ENCODE peak calls at places on chromosome 13, in four cellular contexts. One of them, this sample, is unnamed.

GRCh38 chr13:44697058-44697457 is 120.9 kb upstream of the TSC22D1 start:
- DNase-seq in GM23248: no peak
- DNase-seq in MM.1S: no peak
- DNase-seq in HCT116: no peak
- DNase-seq in this sample: no peak

GRCh38 chr13:33550885-33551284 is 265.3 kb upstream of the STARD13 start:
- DNase-seq in HCT116: no peak
- DNase-seq in MM.1S: no peak
- DNase-seq in GM23248: no peak
- DNase-seq in this sample: no peak

GRCh38 chr13:46804391-46804815 is 7.4 kb upstream of the ESD start:
- DNase-seq in HCT116: peak; percentile 64
- DNase-seq in MM.1S: no peak
- DNase-seq in GM23248: peak; percentile 94
- DNase-seq in this sample: peak; percentile 97

GRCh38 chr13:109369357-109370052 is 416.9 kb downstream of the IRS2 start:
- DNase-seq in HCT116: no peak
- DNase-seq in MM.1S: no peak
- DNase-seq in GM23248: no peak
- DNase-seq in this sample: no peak

GRCh38 chr13:106640515-106640914 is 72.6 kb upstream of the ARGLU1 start:
- DNase-seq in GM23248: no peak
- DNase-seq in MM.1S: no peak
- DNase-seq in HCT116: no peak
- DNase-seq in this sample: no peak

GRCh38 chr13:46315491-46316075 is 71.5 kb downstream of the RUBCNL start:
- DNase-seq in MM.1S: no peak
- DNase-seq in HCT116: no peak
- DNase-seq in GM23248: no peak
- DNase-seq in this sample: no peak

GRCh38 chr13:28495586-28496564 is 947 bp upstream of the FLT1 start:
- DNase-seq in HCT116: no peak
- DNase-seq in GM23248: peak; percentile 17
- DNase-seq in MM.1S: no peak
- DNase-seq in this sample: no peak

GRCh38 chr13:51286135-51287002 is 53.1 kb upstream of the SERPINE3 start:
- DNase-seq in MM.1S: peak; percentile 52
- DNase-seq in HCT116: peak; percentile 36
- DNase-seq in GM23248: peak; percentile 81
- DNase-seq in this sample: peak; percentile 43

GRCh38 chr13:44078806-44079378 is 199.2 kb downstream of the LACC1 start:
- DNase-seq in MM.1S: no peak
- DNase-seq in HCT116: no peak
- DNase-seq in GM23248: no peak
- DNase-seq in this sample: no peak

GRCh38 chr13:43787518-43787891 is 733 bp upstream of the ENOX1 start:
- DNase-seq in HCT116: no peak
- DNase-seq in MM.1S: no peak
- DNase-seq in GM23248: peak; percentile 9
- DNase-seq in this sample: no peak

GRCh38 chr13:90084684-90085290 is 1262.7 kb upstream of the MIR17HG start:
- DNase-seq in GM23248: peak; percentile 71
- DNase-seq in MM.1S: no peak
- DNase-seq in HCT116: no peak
- DNase-seq in this sample: no peak

GRCh38 chr13:108154421-108154858 is 60.9 kb downstream of the LIG4 start:
- DNase-seq in MM.1S: no peak
- DNase-seq in HCT116: no peak
- DNase-seq in GM23248: no peak
- DNase-seq in this sample: no peak

GRCh38 chr13:93227280-93227905 is 786 bp downstream of the GPC6 start:
- DNase-seq in HCT116: no peak
- DNase-seq in GM23248: peak; percentile 72
- DNase-seq in MM.1S: peak; percentile 28
- DNase-seq in this sample: peak; percentile 81

GRCh38 chr13:99971576-99972189 is at the start of gene ZIC5:
- DNase-seq in GM23248: no peak
- DNase-seq in MM.1S: no peak
- DNase-seq in HCT116: no peak
- DNase-seq in this sample: no peak

GRCh38 chr13:53499551-53499950 is 470.9 kb downstream of the OLFM4 start:
- DNase-seq in MM.1S: no peak
- DNase-seq in HCT116: no peak
- DNase-seq in GM23248: no peak
- DNase-seq in this sample: no peak

GRCh38 chr13:53112522-53112921 is 83.9 kb downstream of the OLFM4 start:
- DNase-seq in MM.1S: no peak
- DNase-seq in GM23248: no peak
- DNase-seq in HCT116: no peak
- DNase-seq in this sample: no peak

GRCh38 chr13:47908200-47908902 is 92.7 kb downstream of the SUCLA2 start:
- DNase-seq in HCT116: no peak
- DNase-seq in MM.1S: no peak
- DNase-seq in GM23248: peak; percentile 67
- DNase-seq in this sample: peak; percentile 84

GRCh38 chr13:114077938-114078335 is 54.5 kb downstream of the RASA3 start:
- DNase-seq in MM.1S: no peak
- DNase-seq in GM23248: peak; percentile 89
- DNase-seq in HCT116: no peak
- DNase-seq in this sample: no peak

GRCh38 chr13:34933786-34934185 is 8.3 kb upstream of the NBEA start:
- DNase-seq in GM23248: no peak
- DNase-seq in HCT116: no peak
- DNase-seq in MM.1S: no peak
- DNase-seq in this sample: no peak

GRCh38 chr13:75661443-75661842 is 25.3 kb downstream of the LMO7 start:
- DNase-seq in MM.1S: no peak
- DNase-seq in HCT116: no peak
- DNase-seq in GM23248: peak; percentile 30
- DNase-seq in this sample: no peak

GRCh38 chr13:92463134-92463533 is 763.5 kb upstream of the GPC6 start:
- DNase-seq in HCT116: no peak
- DNase-seq in MM.1S: no peak
- DNase-seq in GM23248: no peak
- DNase-seq in this sample: no peak

GRCh38 chr13:77338329-77338728 is 11.4 kb upstream of the MYCBP2 start:
- DNase-seq in HCT116: no peak
- DNase-seq in MM.1S: peak; percentile 74
- DNase-seq in GM23248: no peak
- DNase-seq in this sample: no peak

GRCh38 chr13:59458908-59459579 is 704.7 kb downstream of the DIAPH3 start:
- DNase-seq in GM23248: peak; percentile 48
- DNase-seq in HCT116: no peak
- DNase-seq in MM.1S: no peak
- DNase-seq in this sample: no peak

GRCh38 chr13:97341135-97341534 is 92.8 kb upstream of the RAP2A start:
- DNase-seq in HCT116: no peak
- DNase-seq in MM.1S: no peak
- DNase-seq in GM23248: no peak
- DNase-seq in this sample: no peak

GRCh38 chr13:45337395-45337794 is 3.6 kb downstream of the TPT1 start:
- DNase-seq in HCT116: no peak
- DNase-seq in GM23248: no peak
- DNase-seq in MM.1S: no peak
- DNase-seq in this sample: no peak

GRCh38 chr13:44385401-44385800 is 11.8 kb downstream of the SERP2 start:
- DNase-seq in GM23248: no peak
- DNase-seq in HCT116: no peak
- DNase-seq in MM.1S: no peak
- DNase-seq in this sample: no peak

GRCh38 chr13:97976551-97977375 is 23.3 kb downstream of the IPO5 start:
- DNase-seq in HCT116: no peak
- DNase-seq in MM.1S: peak; percentile 35
- DNase-seq in GM23248: peak; percentile 76
- DNase-seq in this sample: peak; percentile 20

DNA sequence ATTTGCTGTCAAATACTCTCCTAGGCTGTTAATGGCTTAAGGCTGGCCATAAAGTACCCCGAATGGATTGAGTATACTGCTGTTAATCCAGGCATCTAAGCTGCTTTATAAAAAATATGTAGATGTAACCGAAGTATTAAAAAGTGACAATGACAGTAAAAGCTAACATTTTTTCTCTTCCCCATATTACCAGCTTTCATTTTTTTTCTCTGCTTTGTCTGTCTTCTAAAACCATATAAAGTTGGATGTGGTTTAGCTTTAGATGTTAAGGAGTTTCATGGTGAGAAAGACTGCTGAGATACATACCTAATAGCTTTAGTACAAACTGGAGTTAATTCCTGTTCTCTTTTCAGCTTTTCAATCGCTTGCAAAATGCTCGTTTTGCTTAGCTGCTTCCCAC is 824 bp downstream of the AKAP11 start:
- DNase-seq in HCT116: no peak
- DNase-seq in GM23248: peak; percentile 28
- DNase-seq in MM.1S: no peak
- DNase-seq in this sample: no peak
- H3K9ac ChIP-seq in HCT116: peak overlapping the region; percentile 78
- H3K9ac ChIP-seq in GM23248: peak overlapping the region; percentile 83
- H3K9ac ChIP-seq in MM.1S: peak overlapping the region; percentile 85
- H3K9ac ChIP-seq in this sample: peak overlapping the region; percentile 83

DNA sequence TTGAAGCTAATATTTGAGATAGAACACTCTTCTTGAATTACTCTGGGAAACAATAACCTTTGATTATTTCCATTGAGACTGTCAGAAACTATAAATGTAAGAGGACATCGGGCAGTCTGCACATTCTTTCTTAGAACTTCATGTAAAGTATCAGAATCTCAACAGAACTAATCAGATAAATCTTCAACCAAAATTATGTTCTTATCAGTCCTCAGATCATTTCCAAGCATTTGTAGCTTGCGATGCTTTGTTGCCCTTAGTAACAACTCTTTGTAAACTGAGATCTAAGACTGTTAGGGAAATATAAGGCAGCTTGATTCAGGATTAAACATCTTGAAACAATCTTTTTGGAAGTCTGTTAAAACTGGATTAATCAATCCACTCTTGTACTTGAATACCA is 70.3 kb downstream of the FNDC3A start:
- DNase-seq in GM23248: peak; percentile 36
- DNase-seq in MM.1S: no peak
- DNase-seq in HCT116: no peak
- DNase-seq in this sample: no peak
- TF ChIP-seq EZH2 in GM23248: no peak
- TF ChIP-seq EZH2 in MM.1S: no peak
- TF ChIP-seq EZH2 in HCT116: no peak
- TF ChIP-seq EZH2 in this sample: no peak

DNA sequence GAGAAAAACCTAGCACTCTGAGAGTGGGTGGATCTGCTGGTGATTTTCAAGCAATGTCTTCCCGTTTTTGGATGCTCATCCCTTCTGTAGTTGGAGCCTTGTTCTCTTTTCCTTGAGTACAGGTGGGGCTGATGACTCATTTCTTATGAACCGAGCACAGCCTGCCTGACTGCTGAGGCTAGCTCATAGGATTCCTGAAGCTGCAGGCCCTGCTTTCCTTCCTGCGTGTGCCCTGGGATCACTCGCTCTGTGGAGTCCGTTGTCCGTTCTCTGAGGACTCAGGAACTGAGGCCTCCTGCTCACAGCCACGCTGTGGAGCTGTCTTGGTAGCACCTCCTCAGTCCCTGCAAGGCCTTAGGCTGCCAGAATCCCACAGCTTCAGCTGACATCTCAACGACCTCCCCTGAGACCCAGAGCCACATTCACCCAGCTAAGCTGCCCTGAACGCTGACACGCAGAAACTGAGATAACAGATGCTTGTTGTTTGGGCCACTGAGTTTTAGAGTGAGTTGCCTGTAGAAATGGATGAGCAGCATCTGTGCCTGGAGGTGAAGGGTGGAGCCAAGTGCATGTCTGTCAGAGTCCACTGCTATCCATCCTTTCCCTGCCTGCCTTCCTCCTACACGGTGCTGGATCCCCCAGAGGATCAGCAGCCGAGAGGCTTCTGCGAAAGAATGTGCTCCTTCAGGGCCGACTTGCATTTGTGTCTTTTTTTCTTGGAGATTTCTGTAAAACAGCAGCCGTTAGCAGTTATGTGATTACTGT is 73.0 kb downstream of the ARHGEF7 start:
- DNase-seq in MM.1S: no peak
- DNase-seq in HCT116: no peak
- DNase-seq in GM23248: peak; percentile 40
- DNase-seq in this sample: peak; percentile 78
- H3K9ac ChIP-seq in MM.1S: no peak overlapping the region
- H3K9ac ChIP-seq in HCT116: no peak overlapping the region
- H3K9ac ChIP-seq in GM23248: no peak overlapping the region
- H3K9ac ChIP-seq in this sample: peak overlapping the region; percentile 26

GRCh38 chr13:102394158-102395053 is 7.4 kb downstream of the FGF14 start:
- DNase-seq in GM23248: peak; percentile 82
- DNase-seq in MM.1S: peak; percentile 98
- DNase-seq in HCT116: no peak
- DNase-seq in this sample: peak; percentile 48
- TF ChIP-seq EZH2 in GM23248: no peak
- TF ChIP-seq EZH2 in MM.1S: no peak
- TF ChIP-seq EZH2 in HCT116: no peak
- TF ChIP-seq EZH2 in this sample: no peak

DNA sequence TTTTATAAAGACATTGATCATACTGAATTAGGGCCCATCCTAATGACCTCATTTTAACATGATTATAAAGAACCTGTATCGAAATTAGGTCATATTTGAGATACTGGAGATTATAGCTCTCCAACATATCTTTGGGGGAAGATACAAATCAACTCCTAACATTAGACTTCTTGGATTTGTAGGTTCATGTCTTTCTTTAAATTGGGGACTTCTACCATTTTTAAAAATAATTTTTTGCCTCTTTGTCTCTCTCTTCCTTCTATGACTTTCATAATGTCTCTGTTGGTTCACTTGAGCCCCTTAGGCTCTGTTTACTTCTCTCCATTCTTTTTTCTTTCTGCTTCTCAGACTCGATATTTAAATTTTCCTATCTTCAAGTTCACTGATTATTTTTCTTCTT is 57.2 kb downstream of the RNF17 start:
- DNase-seq in MM.1S: no peak
- DNase-seq in GM23248: no peak
- DNase-seq in HCT116: no peak
- DNase-seq in this sample: no peak
- H3K9ac ChIP-seq in MM.1S: no peak overlapping the region
- H3K9ac ChIP-seq in GM23248: no peak overlapping the region
- H3K9ac ChIP-seq in HCT116: no peak overlapping the region
- H3K9ac ChIP-seq in this sample: no peak overlapping the region

GRCh38 chr13:94716016-94716415 is 3.7 kb upstream of the SOX21 start:
- DNase-seq in MM.1S: no peak
- DNase-seq in GM23248: no peak
- DNase-seq in HCT116: no peak
- DNase-seq in this sample: no peak
- TF ChIP-seq EZH2 in MM.1S: no peak
- TF ChIP-seq EZH2 in GM23248: no peak
- TF ChIP-seq EZH2 in HCT116: no peak
- TF ChIP-seq EZH2 in this sample: no peak